ENCODE peak calls at places on chromosome 22, in seven cellular contexts. W, X, L, K, Q, J and R are unnamed samples.

GRCh38 chr22:50595189-50595588 is 5.4 kb upstream of the MAPK8IP2 start:
- DNase-seq in W (no peak), X (no peak), L (no peak), K (no peak), Q (peak), J (no peak), R (no peak)

GRCh38 chr22:50714150-50714549 is 23.9 kb upstream of the ACR start:
- DNase-seq in W (no peak), X (no peak), L (no peak), K (no peak), Q (no peak), J (no peak), R (no peak)

GRCh38 chr22:28345304-28345703 is 334.3 kb downstream of the TTC28 start:
- DNase-seq in W (no peak), X (no peak), L (no peak), K (peak), Q (no peak), J (no peak), R (no peak)

GRCh38 chr22:25673721-25674120 is 68.3 kb upstream of the MYO18B start:
- DNase-seq in W (no peak), X (no peak), L (no peak), K (no peak), Q (no peak), J (no peak), R (no peak)

GRCh38 chr22:38180841-38181452 is 683 bp downstream of the PLA2G6 start:
- DNase-seq in W (no peak), X (no peak), L (peak), K (no peak), Q (no peak), J (no peak), R (no peak)

GRCh38 chr22:49672013-49672516 is 155.6 kb downstream of the BRD1 start:
- DNase-seq in W (no peak), X (no peak), L (no peak), K (no peak), Q (no peak), J (no peak), R (no peak)

GRCh38 chr22:35217541-35217940 is 39.8 kb upstream of the HMGXB4 start:
- DNase-seq in W (no peak), X (no peak), L (no peak), K (no peak), Q (no peak), J (no peak), R (no peak)

GRCh38 chr22:23891726-23892125 is 2.5 kb upstream of the MIF start:
- DNase-seq in W (no peak), X (no peak), L (no peak), K (no peak), Q (no peak), J (no peak), R (no peak)

GRCh38 chr22:24370426-24370825 is 57.0 kb upstream of the ADORA2A start:
- DNase-seq in W (no peak), X (no peak), L (no peak), K (no peak), Q (no peak), J (no peak), R (no peak)

GRCh38 chr22:46846154-46846831 is 83.8 kb downstream of the TBC1D22A start:
- DNase-seq in W (no peak), X (no peak), L (no peak), K (no peak), Q (peak), J (no peak), R (no peak)

GRCh38 chr22:30675436-30675835 is 7.8 kb upstream of the DUSP18 start:
- DNase-seq in W (no peak), X (no peak), L (no peak), K (no peak), Q (no peak), J (no peak), R (no peak)

GRCh38 chr22:44399196-44399837 is 86.6 kb upstream of the SHISAL1 start:
- DNase-seq in W (no peak), X (no peak), L (no peak), K (no peak), Q (peak), J (no peak), R (no peak)

GRCh38 chr22:36771376-36772063 is 4.4 kb downstream of the IFT27 start:
- DNase-seq in W (no peak), X (no peak), L (no peak), K (no peak), Q (no peak), J (no peak), R (no peak)

GRCh38 chr22:25758316-25758715 is 16.3 kb downstream of the MYO18B start:
- DNase-seq in W (no peak), X (no peak), L (no peak), K (no peak), Q (no peak), J (no peak), R (no peak)

GRCh38 chr22:50626856-50627451 is 998 bp downstream of the ARSA start:
- DNase-seq in W (no peak), X (no peak), L (no peak), K (no peak), Q (no peak), J (no peak), R (no peak)

GRCh38 chr22:48823941-48824340 is 1003.7 kb downstream of the BRD1 start:
- DNase-seq in W (no peak), X (no peak), L (no peak), K (no peak), Q (peak), J (no peak), R (no peak)

GRCh38 chr22:36610567-36610966 is 81.6 kb upstream of the EIF3D start:
- DNase-seq in W (no peak), X (no peak), L (no peak), K (no peak), Q (no peak), J (no peak), R (no peak)

GRCh38 chr22:43378011-43378704 is 33.7 kb upstream of the MPPED1 start:
- DNase-seq in W (no peak), X (no peak), L (no peak), K (no peak), Q (peak), J (no peak), R (no peak)

GRCh38 chr22:21102659-21103267 is 57.0 kb downstream of the LRRC74B start:
- DNase-seq in W (peak), X (peak), L (no peak), K (no peak), Q (peak), J (peak), R (peak)

GRCh38 chr22:37696657-37697539 is at the start of gene TRIOBP:
- DNase-seq in W (peak), X (peak), L (peak), K (peak), Q (peak), J (peak), R (peak)

GRCh38 chr22:50403701-50404101 is 60.6 kb downstream of the PPP6R2 start:
- DNase-seq in W (no peak), X (no peak), L (no peak), K (no peak), Q (peak), J (no peak), R (no peak)